ENCODE peak calls at places on chromosomes 2 and 18, in ten cellular contexts. A is effector CD4-positive, alpha-beta T cell; O is type B pancreatic cell; I is naive thymus-derived CD4-positive, alpha-beta T cell; J is NCI-H1092; K is nephron progenitor cell; B is amniotic stem cell; S is choroid plexus epithelial cell; H is NCI-H510A; W is HTR-8/SVneo. P is an unnamed sample.

GRCh38 chr18:73777356-73778051 is 370.1 kb downstream of the FBXO15 start:
- DNase-seq in A (no peak), O (no peak), I (no peak), J (no peak), K (no peak), B (no peak), S (no peak), H (no peak), W (no peak), P (no peak)

GRCh38 chr2:234492687-234493086 is 4.2 kb downstream of the ARL4C start:
- DNase-seq in A (no peak), O (no peak), I (peak), J (no peak), K (no peak), B (no peak), S (no peak), H (no peak), W (no peak), P (no peak)

GRCh38 chr18:25672490-25672889 is 320.5 kb upstream of the ZNF521 start:
- DNase-seq in A (no peak), O (no peak), I (no peak), J (no peak), K (no peak), B (no peak), S (no peak), H (no peak), W (no peak), P (peak)

GRCh38 chr2:219344756-219345458 is 12.4 kb upstream of the RESP18 start:
- DNase-seq in A (no peak), O (no peak), I (no peak), J (peak), K (no peak), B (no peak), S (peak), H (peak), W (no peak), P (peak)

GRCh38 chr2:41294331-41294730 is 753.5 kb upstream of the PKDCC start:
- DNase-seq in A (no peak), O (no peak), I (no peak), J (no peak), K (peak), B (no peak), S (peak), H (no peak), W (no peak), P (no peak)

GRCh38 chr2:118097657-118098056 is 9.4 kb downstream of the INSIG2 start:
- DNase-seq in A (no peak), O (no peak), I (no peak), J (no peak), K (no peak), B (no peak), S (peak), H (no peak), W (no peak), P (no peak)

GRCh38 chr2:16256601-16257000 is 316.3 kb downstream of the MYCN start:
- DNase-seq in A (no peak), O (no peak), I (no peak), J (no peak), K (no peak), B (no peak), S (no peak), H (no peak), W (no peak), P (no peak)

GRCh38 chr2:230203110-230203676 is 16.6 kb downstream of the SP110 start:
- DNase-seq in A (no peak), O (no peak), I (no peak), J (no peak), K (no peak), B (no peak), S (no peak), H (no peak), W (no peak), P (no peak)

GRCh38 chr2:36329251-36329650 is 26.3 kb upstream of the CRIM1 start:
- DNase-seq in A (no peak), O (no peak), I (no peak), J (no peak), K (no peak), B (no peak), S (peak), H (no peak), W (no peak), P (no peak)

P was measured in NCI-H69.